ENCODE peak calls at places on chromosomes 3 and 15, in four cellular contexts. C is A549, E is K562, Z is HepG2. Y is an unnamed sample.

GRCh38 chr3:82144811-82145210 is 383.4 kb upstream of the GBE1 start:
- DNase-seq in E (no peak), Z (no peak), C (no peak), Y (no peak)

GRCh38 chr3:134083626-134084229 is 54.0 kb upstream of the SLCO2A1 start:
- DNase-seq in Z (no peak), C (no peak), E (no peak), Y (no peak)

GRCh38 chr3:41327718-41328117 is 128.4 kb downstream of the CTNNB1 start:
- DNase-seq in Z (no peak), C (no peak), E (no peak), Y (no peak)

GRCh38 chr15:55267401-55268053 is 22.1 kb downstream of the RAB27A start:
- DNase-seq in C (no peak), E (no peak), Z (no peak), Y (no peak)

GRCh38 chr3:140822381-140823047 is 119.1 kb upstream of the SLC25A36 start:
- DNase-seq in C (no peak), E (no peak), Z (peak), Y (no peak)

GRCh38 chr3:159130108-159130507 is 328.3 kb downstream of the MFSD1 start:
- DNase-seq in E (no peak), C (peak), Z (peak), Y (peak)

GRCh38 chr3:100268986-100269385 is 8.2 kb downstream of the TBC1D23 start:
- DNase-seq in Z (no peak), E (no peak), C (no peak), Y (no peak)

GRCh38 chr3:153163349-153164008 is 1.5 kb downstream of the RAP2B start:
- DNase-seq in Z (no peak), E (no peak), C (peak), Y (no peak)

GRCh38 chr3:134017490-134017889 is 12.2 kb downstream of the SLCO2A1 start:
- DNase-seq in C (no peak), Z (no peak), E (no peak), Y (no peak)

GRCh38 chr15:57288926-57289650 is 87.2 kb upstream of the CGNL1 start:
- DNase-seq in Z (no peak), C (no peak), E (no peak), Y (no peak)

GRCh38 chr3:38232701-38233100 is 32.9 kb upstream of the SLC22A13 start:
- DNase-seq in E (no peak), C (no peak), Z (no peak), Y (no peak)

DNA sequence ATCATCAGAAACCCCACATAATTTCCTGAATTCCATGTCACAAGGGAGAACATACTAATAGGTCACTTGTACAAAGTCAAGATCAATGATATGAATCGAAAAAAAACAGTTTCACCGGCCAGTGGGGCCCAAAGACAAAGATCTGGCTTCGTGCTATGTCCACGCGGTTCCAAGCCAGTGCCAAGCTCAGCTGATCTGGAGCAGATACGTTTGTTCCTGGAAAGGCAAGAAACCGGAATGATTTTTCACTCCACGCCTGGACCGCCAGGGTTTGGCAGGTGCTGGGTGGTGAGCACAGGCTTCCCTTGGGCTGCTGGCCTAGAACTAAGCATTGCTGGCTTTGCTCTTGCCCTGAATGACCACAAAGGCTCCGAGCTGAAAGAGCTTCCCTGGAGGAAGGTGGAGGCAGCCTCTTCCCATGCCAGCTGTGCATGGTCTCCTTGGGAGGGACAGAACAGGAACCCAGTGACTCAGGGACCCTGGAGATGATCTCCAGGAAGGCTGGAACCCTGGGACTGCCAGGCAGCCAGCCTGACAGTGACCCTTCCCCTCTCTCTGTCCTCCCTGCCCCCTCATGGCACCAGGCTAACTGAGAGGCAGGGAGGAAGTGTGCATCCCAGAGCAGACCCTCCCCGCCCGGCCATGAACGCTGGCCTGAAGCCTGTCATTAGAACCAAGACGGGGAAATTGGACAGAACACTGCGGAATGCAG is 40.9 kb downstream of the TRPM1 start:
- DNase-seq in Z (no peak), E (no peak), C (no peak), Y (no peak)
- TF ChIP-seq HMGXB4 in Z (no peak), E (no peak), C (no peak), Y (no peak)

DNA sequence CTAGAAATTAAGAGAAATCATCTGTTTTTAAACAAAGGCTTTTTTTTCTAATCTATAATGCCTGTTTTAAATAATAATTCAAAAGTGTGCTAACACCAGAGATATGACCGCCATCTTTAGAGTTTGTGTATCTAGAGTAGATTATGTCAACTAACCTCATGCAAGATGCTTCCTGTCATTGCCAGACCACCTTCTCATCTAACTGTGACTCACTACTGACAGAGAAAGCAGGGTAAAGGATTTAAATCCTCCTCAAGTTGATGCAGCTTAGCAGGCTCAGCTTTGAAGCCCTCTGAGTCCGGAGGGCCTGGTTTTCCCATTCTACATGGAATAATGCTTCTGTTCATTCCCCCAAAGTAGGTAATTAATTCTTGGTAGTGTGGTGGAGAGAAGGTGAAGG is 108.5 kb downstream of the ECT2 start:
- DNase-seq in C (no peak), E (no peak), Z (no peak), Y (no peak)
- TF ChIP-seq HMGXB4 in C (no peak), E (no peak), Z (no peak), Y (no peak)

DNA sequence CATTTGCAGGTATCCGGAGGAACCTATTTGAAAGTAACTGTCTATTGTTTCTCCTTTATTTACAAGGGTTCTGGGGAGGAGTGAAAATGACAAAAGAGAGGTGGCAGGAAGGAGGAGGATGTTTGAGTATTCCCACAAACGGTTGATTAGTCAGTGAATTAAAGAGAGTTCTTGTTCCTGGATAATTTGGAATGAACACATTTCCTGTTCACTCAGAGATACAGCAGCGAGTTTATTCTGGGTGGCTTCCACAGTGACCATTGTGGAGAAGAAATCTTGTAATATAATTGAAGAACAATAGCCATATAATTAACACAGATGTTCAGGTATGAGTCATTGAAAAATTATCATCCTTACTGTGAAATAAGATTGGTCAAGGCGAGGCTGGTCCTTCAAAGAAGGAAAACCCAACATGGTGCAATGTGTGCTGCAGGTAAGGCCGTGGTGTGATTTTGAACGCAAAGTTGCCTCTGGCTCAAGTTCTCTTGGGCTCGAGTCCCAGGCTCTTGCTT is 77.3 kb downstream of the NFKBIZ start:
- DNase-seq in Z (no peak), C (no peak), E (no peak), Y (no peak)
- TF ChIP-seq HMGXB4 in Z (no peak), C (no peak), E (no peak), Y (no peak)

GRCh38 chr15:98085003-98085639 is 124.6 kb downstream of the ARRDC4 start:
- DNase-seq in E (no peak), Z (peak), C (peak), Y (no peak)
- TF ChIP-seq HMGXB4 in E (no peak), Z (no peak), C (no peak), Y (no peak)

GRCh38 chr3:182909318-182910040 is 70.9 kb downstream of the DCUN1D1 start:
- DNase-seq in C (peak), E (peak), Z (no peak), Y (no peak)
- TF ChIP-seq HMGXB4 in C (no peak), E (no peak), Z (no peak), Y (no peak)

Y was measured in WTC11.